ENCODE peak calls at places on chromosomes 2 and 18, in six cellular contexts. K, X, T, R, F and Q are unnamed samples.

GRCh38 chr2:105688946-105689345 is 55.8 kb upstream of the NCK2 start:
- DNase-seq in X (no peak), F (no peak), R (no peak), K (no peak), T (no peak), Q (no peak)

GRCh38 chr2:130332271-130333073 is 10.2 kb upstream of the IMP4 start:
- DNase-seq in R (peak), T (no peak), X (peak), F (peak), K (peak), Q (peak)

GRCh38 chr2:21422050-21422449 is 298.3 kb downstream of the TDRD15 start:
- DNase-seq in F (no peak), T (no peak), K (peak), X (no peak), R (no peak), Q (peak)

GRCh38 chr18:31512203-31512764 is 14.3 kb downstream of the DSG2 start:
- DNase-seq in R (peak), K (no peak), F (no peak), X (no peak), T (no peak), Q (peak)

GRCh38 chr2:69493268-69493667 is 56.0 kb upstream of the NFU1 start:
- DNase-seq in X (no peak), K (peak), R (no peak), F (no peak), T (no peak), Q (no peak)

GRCh38 chr18:9017900-9018217 is 84.6 kb upstream of the NDUFV2 start:
- DNase-seq in F (no peak), R (peak), K (no peak), X (peak), T (no peak), Q (no peak)

GRCh38 chr2:70966681-70967080 is 11.7 kb upstream of the ANKRD53 start:
- DNase-seq in X (no peak), K (no peak), T (no peak), F (no peak), R (no peak), Q (no peak)

GRCh38 chr2:39119732-39120520 is 925 bp downstream of the SOS1 start:
- DNase-seq in R (peak), X (peak), F (no peak), T (no peak), K (peak), Q (peak)

GRCh38 chr2:19752500-19752899 is 149.3 kb downstream of the TTC32 start:
- DNase-seq in R (no peak), T (no peak), X (no peak), F (no peak), K (no peak), Q (no peak)

GRCh38 chr18:22086973-22087372 is 82.4 kb upstream of the GATA6 start:
- DNase-seq in T (no peak), R (no peak), X (no peak), F (no peak), K (no peak), Q (no peak)

GRCh38 chr18:63111549-63112402 is 207.8 kb downstream of the BCL2 start:
- DNase-seq in K (no peak), X (no peak), F (no peak), R (no peak), T (no peak), Q (no peak)

GRCh38 chr2:187360286-187360685 is 87.8 kb downstream of the CALCRL start:
- DNase-seq in R (peak), F (no peak), K (no peak), T (no peak), X (no peak), Q (peak)

GRCh38 chr2:96760986-96761832 is 507 bp downstream of the CNNM4 start:
- DNase-seq in T (no peak), R (peak), K (no peak), X (no peak), F (no peak), Q (no peak)

GRCh38 chr2:96760036-96760985 is at the start of gene CNNM4:
- DNase-seq in X (peak), R (peak), T (peak), F (peak), K (peak), Q (peak)

GRCh38 chr2:96764253-96764637 is 3.5 kb downstream of the CNNM4 start:
- DNase-seq in T (no peak), F (no peak), K (no peak), X (no peak), R (peak), Q (no peak)

GRCh38 chr2:96762529-96763253 is 2.0 kb downstream of the CNNM4 start:
- DNase-seq in K (no peak), T (no peak), F (no peak), R (peak), X (no peak), Q (no peak)

GRCh38 chr2:96763511-96764252 is 3.0 kb downstream of the CNNM4 start:
- DNase-seq in T (no peak), F (no peak), R (peak), K (no peak), X (peak), Q (no peak)
- TF ChIP-seq CTCF in T (peak), F (peak), R (peak), K (peak), X (peak), Q (peak)

GRCh38 chr2:223414646-223415045 is 187.5 kb downstream of the SCG2 start:
- DNase-seq in R (no peak), T (peak), K (peak), X (no peak), F (peak), Q (no peak)

GRCh38 chr2:223420048-223420447 is 182.1 kb downstream of the SCG2 start:
- DNase-seq in X (no peak), T (no peak), R (no peak), K (no peak), F (no peak), Q (no peak)

GRCh38 chr2:223415071-223415470 is 187.1 kb downstream of the SCG2 start:
- DNase-seq in T (no peak), F (no peak), K (no peak), R (no peak), X (no peak), Q (no peak)

GRCh38 chr2:223418800-223419199 is 183.4 kb downstream of the SCG2 start:
- DNase-seq in F (no peak), X (no peak), R (no peak), T (no peak), K (no peak), Q (no peak)

GRCh38 chr2:223416826-223417610 is 185.1 kb downstream of the SCG2 start:
- DNase-seq in K (peak), R (no peak), F (no peak), X (peak), T (no peak), Q (peak)
- TF ChIP-seq CTCF in K (no peak), R (no peak), F (no peak), X (no peak), T (no peak), Q (no peak)

GRCh38 chr2:101893676-101894381 is 97.9 kb upstream of the IL1R2 start:
- DNase-seq in R (no peak), F (no peak), T (no peak), K (no peak), X (no peak), Q (no peak)
- TF ChIP-seq CTCF in R (no peak), F (no peak), T (no peak), K (no peak), X (no peak), Q (no peak)

DNA sequence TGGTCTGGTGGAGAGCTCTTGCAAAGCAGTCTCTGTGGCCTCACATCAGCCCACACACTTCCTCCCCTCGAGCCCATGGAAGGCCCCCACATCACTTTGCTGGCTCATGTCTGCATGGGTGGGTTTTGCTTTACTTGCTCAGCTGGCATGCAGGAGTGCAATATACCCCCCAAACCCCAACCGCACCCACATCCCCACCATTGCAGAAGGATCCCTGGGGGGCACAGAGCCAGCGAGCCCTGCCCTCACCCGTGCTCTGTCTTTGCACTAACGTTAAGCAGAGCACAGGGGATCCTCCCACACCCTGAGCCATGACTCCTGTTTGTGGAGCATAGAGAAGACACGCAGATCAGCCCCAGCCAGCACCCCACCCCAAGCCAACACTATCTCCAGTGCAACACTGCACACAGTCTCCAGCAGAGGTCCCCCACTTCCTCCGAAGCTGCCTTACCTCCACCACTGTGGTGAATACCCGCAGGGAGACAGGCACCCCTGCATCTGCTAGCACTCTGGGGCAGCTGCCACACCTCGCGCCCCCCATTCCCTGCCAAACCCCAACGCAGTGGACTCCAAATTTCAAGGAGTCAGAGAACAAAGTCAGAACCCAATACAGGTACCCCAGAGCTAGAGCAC is 177.8 kb upstream of the RGPD4 start:
- DNase-seq in R (peak), T (no peak), X (no peak), F (no peak), K (no peak), Q (no peak)
- TF ChIP-seq CTCF in R (peak), T (no peak), X (no peak), F (no peak), K (no peak), Q (no peak)

DNA sequence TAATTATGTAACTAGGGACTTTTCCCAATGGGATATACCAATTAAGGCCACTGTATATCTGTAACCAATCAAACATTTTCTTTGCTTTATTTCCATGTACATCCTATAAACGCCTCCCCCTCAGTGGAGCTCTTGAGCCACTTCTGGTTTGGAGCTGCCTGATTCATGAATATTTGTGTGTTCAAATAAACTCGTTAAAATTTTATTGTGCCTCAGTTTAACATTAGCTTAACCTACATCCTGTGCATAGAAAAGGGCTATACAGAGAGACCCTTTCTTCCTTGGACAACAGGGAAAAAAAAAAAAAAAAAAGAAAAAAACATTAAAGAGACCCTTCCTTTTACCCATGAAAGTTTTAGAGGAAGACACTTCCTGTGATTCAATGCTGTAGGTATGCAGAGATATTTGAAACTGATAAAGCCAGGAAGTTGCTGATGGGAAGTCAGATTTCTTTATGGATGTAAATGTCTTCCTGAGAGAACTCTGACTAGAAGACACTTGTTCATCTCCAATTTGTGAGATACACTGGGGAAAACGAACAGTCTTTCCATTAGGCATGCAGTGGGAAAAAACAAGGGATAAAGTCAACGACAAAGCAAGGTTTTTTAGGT is 614.6 kb upstream of the SOX11 start:
- DNase-seq in X (no peak), K (no peak), F (no peak), T (no peak), R (peak), Q (peak)
- TF ChIP-seq CTCF in X (no peak), K (no peak), F (no peak), T (no peak), R (peak), Q (peak)

DNA sequence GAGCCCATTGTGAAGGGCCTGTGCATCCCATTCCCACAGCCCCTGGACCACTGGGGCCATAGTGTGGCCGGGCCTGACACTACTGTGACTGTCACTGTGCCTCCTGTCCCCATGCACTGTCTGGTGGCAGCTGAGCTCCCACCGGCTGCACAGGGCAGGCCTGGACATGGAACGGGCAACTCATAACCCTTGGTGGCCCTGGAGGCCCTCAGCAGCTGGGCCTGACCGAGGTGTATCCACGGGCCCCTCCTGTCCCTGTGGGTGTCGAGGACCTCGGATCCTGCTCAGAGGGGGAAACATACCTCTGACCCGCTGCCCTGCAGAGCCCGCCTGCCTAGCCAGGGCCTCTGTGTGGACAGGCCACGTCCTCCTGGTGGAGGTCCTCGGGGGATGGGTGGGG is 7.8 kb upstream of the GAL3ST2 start:
- DNase-seq in T (no peak), X (no peak), R (no peak), K (no peak), F (no peak), Q (no peak)
- TF ChIP-seq CTCF in T (no peak), X (no peak), R (no peak), K (no peak), F (no peak), Q (no peak)

GRCh38 chr2:13414907-13415306 is 698.2 kb downstream of the TRIB2 start:
- DNase-seq in F (no peak), K (no peak), R (no peak), X (no peak), T (no peak), Q (no peak)

GRCh38 chr2:13413989-13414388 is 697.3 kb downstream of the TRIB2 start:
- DNase-seq in T (no peak), X (no peak), K (no peak), F (no peak), R (no peak), Q (peak)
- TF ChIP-seq CTCF in T (no peak), X (no peak), K (no peak), F (no peak), R (no peak), Q (no peak)

GRCh38 chr2:133605031-133605773 is 36.9 kb upstream of the NCKAP5 start:
- DNase-seq in X (no peak), R (no peak), F (no peak), T (no peak), K (no peak), Q (no peak)
- TF ChIP-seq CTCF in X (no peak), R (no peak), F (no peak), T (no peak), K (no peak), Q (no peak)